ENCODE peak calls at places on chromosome 14, in six cellular contexts. K, G, I, P, A and B are unnamed samples.

GRCh38 chr14:68844210-68844545 is 51.3 kb upstream of the ZFP36L1 start:
- DNase-seq in A (no peak), P (no peak), K (no peak), G (peak; percentile 3), I (no peak), B (no peak)

GRCh38 chr14:50308363-50308762 is 3.7 kb downstream of the L2HGDH start:
- DNase-seq in I (no peak), A (no peak), P (no peak), G (no peak), K (no peak), B (no peak)

GRCh38 chr14:37874429-37875109 is 279.1 kb downstream of the TTC6 start:
- DNase-seq in P (peak; percentile 73), A (peak; percentile 66), G (peak; percentile 89), K (peak; percentile 86), I (peak; percentile 75), B (peak; percentile 34)

GRCh38 chr14:68519788-68520187 is 273.1 kb downstream of the ZFP36L1 start:
- DNase-seq in G (no peak), I (no peak), A (no peak), K (no peak), P (no peak), B (no peak)

GRCh38 chr14:90274019-90274418 is 17.7 kb downstream of the PSMC1 start:
- DNase-seq in G (no peak), I (no peak), A (no peak), P (no peak), K (no peak), B (no peak)

GRCh38 chr14:99821519-99822165 is 28.4 kb downstream of the EML1 start:
- DNase-seq in P (no peak), G (no peak), I (peak; percentile 58), K (no peak), A (no peak), B (no peak)

GRCh38 chr14:100121643-100122480 is 37.6 kb downstream of the DEGS2 start:
- DNase-seq in G (no peak), K (peak; percentile 51), P (no peak), I (no peak), A (no peak), B (no peak)

GRCh38 chr14:95463173-95463901 is 53.1 kb downstream of the SYNE3 start:
- DNase-seq in A (no peak), I (no peak), P (peak; percentile 63), K (peak; percentile 74), G (no peak), B (no peak)

GRCh38 chr14:94536836-94537235 is 24.4 kb upstream of the SERPINA4 start:
- DNase-seq in K (no peak), G (no peak), A (no peak), I (peak; percentile 20), P (no peak), B (no peak)

GRCh38 chr14:92451755-92452154 is 61.8 kb upstream of the RIN3 start:
- DNase-seq in K (no peak), P (no peak), G (no peak), I (no peak), A (no peak), B (no peak)

GRCh38 chr14:62409909-62410308 is 635.3 kb downstream of the KCNH5 start:
- DNase-seq in G (no peak), A (no peak), K (no peak), P (no peak), I (peak; percentile 50), B (no peak)

GRCh38 chr14:68937790-68938514 is 41.1 kb downstream of the ACTN1 start:
- DNase-seq in I (no peak), A (peak; percentile 58), K (peak; percentile 84), P (peak; percentile 30), G (no peak), B (no peak)

GRCh38 chr14:87712386-87713113 is 280.4 kb downstream of the GALC start:
- DNase-seq in A (no peak), P (no peak), I (no peak), K (no peak), G (no peak), B (no peak)

GRCh38 chr14:74619672-74620131 is 7.7 kb upstream of the LTBP2 start:
- DNase-seq in K (peak; percentile 91), A (peak; percentile 95), P (no peak), G (peak; percentile 46), I (peak; percentile 98), B (no peak)

GRCh38 chr14:24051789-24052655 is at the start of gene CARMIL3:
- DNase-seq in P (peak; percentile 56), G (peak; percentile 78), K (peak; percentile 87), I (peak; percentile 61), A (peak; percentile 33), B (peak; percentile 62)

GRCh38 chr14:103832046-103832445 is 15.3 kb downstream of the PPP1R13B start:
- DNase-seq in A (no peak), I (no peak), P (no peak), G (no peak), K (no peak), B (no peak)

GRCh38 chr14:50319721-50320120 is 7.6 kb downstream of the DMAC2L start:
- DNase-seq in P (no peak), I (no peak), G (no peak), A (no peak), K (no peak), B (no peak)

GRCh38 chr14:86057018-86057667 is 527.2 kb downstream of the FLRT2 start:
- DNase-seq in I (peak; percentile 52), A (no peak), K (no peak), G (no peak), P (peak; percentile 17), B (no peak)

GRCh38 chr14:61891810-61892209 is 129.6 kb downstream of the SNAPC1 start:
- DNase-seq in K (no peak), I (no peak), G (no peak), A (no peak), P (no peak), B (no peak)

GRCh38 chr14:54653764-54654469 is 87.0 kb downstream of the SAMD4A start:
- DNase-seq in A (peak; percentile 43), P (no peak), I (peak; percentile 88), K (peak; percentile 84), G (no peak), B (no peak)

GRCh38 chr14:38824691-38825090 is 278.3 kb downstream of the SEC23A start:
- DNase-seq in P (no peak), G (no peak), A (no peak), I (no peak), K (no peak), B (no peak)

GRCh38 chr14:103456167-103456835 is 66.3 kb downstream of the CKB start:
- DNase-seq in P (no peak), K (no peak), I (peak; percentile 35), A (no peak), G (no peak), B (no peak)

GRCh38 chr14:102516531-102517411 is 7.2 kb upstream of the ANKRD9 start:
- DNase-seq in P (peak; percentile 60), K (peak; percentile 82), I (no peak), G (no peak), A (no peak), B (peak; percentile 54)

GRCh38 chr14:65910108-65910507 is 497.6 kb downstream of the FUT8 start:
- DNase-seq in G (no peak), K (no peak), I (peak; percentile 81), P (no peak), A (no peak), B (no peak)

GRCh38 chr14:91125271-91125661 is 11.4 kb downstream of the DGLUCY start:
- DNase-seq in I (no peak), P (no peak), K (no peak), G (no peak), A (no peak), B (no peak)

GRCh38 chr14:21068521-21069387 is 1.4 kb upstream of the ARHGEF40 start:
- DNase-seq in P (peak; percentile 58), K (peak; percentile 79), I (peak; percentile 63), A (peak; percentile 70), G (peak; percentile 69), B (no peak)

GRCh38 chr14:88463318-88463717 is 77.9 kb downstream of the SPATA7 start:
- DNase-seq in I (peak; percentile 27), P (no peak), G (no peak), K (no peak), A (no peak), B (no peak)

GRCh38 chr14:63277784-63278183 is 41.0 kb downstream of the GPHB5 start:
- DNase-seq in G (no peak), I (no peak), K (no peak), P (no peak), A (no peak), B (no peak)

GRCh38 chr14:61607570-61608244 is 87.6 kb upstream of the HIF1A start:
- DNase-seq in K (no peak), G (no peak), P (no peak), I (no peak), A (no peak), B (no peak)

GRCh38 chr14:62189698-62190097 is 427.5 kb downstream of the SNAPC1 start:
- DNase-seq in K (no peak), A (no peak), I (peak; percentile 31), P (no peak), G (no peak), B (no peak)

DNA sequence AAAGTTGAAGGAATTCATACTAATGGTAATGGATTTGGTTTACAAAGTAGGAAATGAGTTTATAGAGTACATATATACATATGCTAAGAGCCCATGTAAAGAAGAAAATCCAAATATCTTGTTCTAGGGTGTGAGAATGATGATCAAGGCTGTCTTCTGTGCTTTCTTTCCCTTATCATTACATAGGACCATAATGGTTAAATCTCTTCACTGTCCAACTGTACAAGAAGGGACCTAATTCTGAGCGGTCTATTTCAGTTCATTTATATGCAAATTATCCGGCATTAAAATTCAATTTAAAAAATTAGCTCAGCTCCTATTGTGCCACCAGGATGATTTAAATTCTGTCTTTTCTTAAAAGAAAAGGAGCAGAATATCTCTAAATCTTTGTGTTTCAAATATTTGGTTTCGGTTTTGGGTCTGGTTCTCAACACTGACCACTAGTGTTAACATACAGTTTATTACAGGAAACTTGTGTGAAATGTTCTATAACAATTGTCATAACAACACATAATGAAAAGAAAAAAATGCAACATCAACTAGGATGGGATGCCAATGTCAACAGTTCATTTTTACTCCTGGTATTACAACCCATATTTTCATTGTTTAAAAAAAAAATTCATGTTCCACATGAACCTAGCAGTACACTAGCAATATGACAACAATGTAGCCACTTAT is 16.8 kb downstream of the OR4K1 start:
- DNase-seq in A (no peak), P (no peak), G (no peak), I (no peak), K (no peak), B (no peak)
- H3K9me3 ChIP-seq in A (no peaks in the 10 kb centered on the region), P (no peaks in the 10 kb centered on the region), G (no peaks in the 10 kb centered on the region), I (no peaks in the 10 kb centered on the region), K (no peaks in the 10 kb centered on the region), B (no peaks in the 10 kb centered on the region)

GRCh38 chr14:106670006-106670405 is 1143.6 kb downstream of the TMEM121 start:
- DNase-seq in I (no peak), A (no peak), K (no peak), G (no peak), P (no peak), B (no peak)
- H3K9me3 ChIP-seq in I (no peaks in the 10 kb centered on the region), A (no peaks in the 10 kb centered on the region), K (no peaks in the 10 kb centered on the region), G (no peaks in the 10 kb centered on the region), P (no peaks in the 10 kb centered on the region), B (no peaks in the 10 kb centered on the region)

DNA sequence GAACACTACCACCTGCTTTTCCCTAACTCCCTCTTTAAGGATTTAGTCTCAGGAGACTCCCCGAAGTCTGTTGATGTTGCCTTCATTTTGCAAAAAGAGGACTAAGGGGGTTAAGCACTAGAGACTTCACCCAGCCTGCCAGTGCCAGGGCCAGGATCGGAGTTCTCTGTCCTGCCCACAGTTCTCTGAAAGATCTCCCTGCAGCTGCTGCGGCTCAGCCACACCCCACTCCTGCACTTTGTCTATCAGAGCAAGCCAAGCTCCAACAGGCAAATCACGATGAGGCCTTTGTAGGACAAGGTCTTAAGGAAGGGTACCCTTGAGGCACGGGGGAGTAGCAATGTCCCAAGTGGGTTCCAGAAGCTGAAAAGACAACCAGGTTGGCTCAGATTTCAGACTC is 148.8 kb upstream of the EGLN3 start:
- DNase-seq in K (no peak), G (no peak), A (no peak), I (no peak), P (no peak), B (no peak)
- H3K9me3 ChIP-seq in K (no peaks in the 10 kb centered on the region), G (no peaks in the 10 kb centered on the region), A (no peaks in the 10 kb centered on the region), I (no peaks in the 10 kb centered on the region), P (no peaks in the 10 kb centered on the region), B (no peaks in the 10 kb centered on the region)

GRCh38 chr14:84657866-84658385 is 872.0 kb upstream of the FLRT2 start:
- DNase-seq in A (no peak), P (no peak), I (no peak), G (no peak), K (no peak), B (no peak)
- H3K9me3 ChIP-seq in A (peaks cover 8% of the 10 kb centered on the region), P (no peaks in the 10 kb centered on the region), I (no peaks in the 10 kb centered on the region), G (peaks cover 2% of the 10 kb centered on the region), K (peaks cover 3% of the 10 kb centered on the region), B (no peaks in the 10 kb centered on the region)